ENCODE peak calls at places on chromosomes 3 and 15, in six cellular contexts. R, Y, M, O, P and G are unnamed samples.

GRCh38 chr3:542030-542429 is 345.5 kb downstream of the CHL1 start:
- DNase-seq in Y (no peak), R (no peak), P (no peak), O (no peak), M (no peak), G (no peak)

GRCh38 chr3:177731644-177732268 is 534.5 kb upstream of the TBL1XR1 start:
- DNase-seq in P (peak; percentile 36), M (no peak), R (no peak), O (peak; percentile 68), Y (no peak), G (no peak)

GRCh38 chr3:15391007-15391406 is 36.3 kb downstream of the METTL6 start:
- DNase-seq in M (no peak), O (no peak), P (no peak), Y (no peak), R (no peak), G (no peak)

GRCh38 chr3:120442975-120443517 is 7.7 kb downstream of the FSTL1 start:
- DNase-seq in P (no peak), O (no peak), M (no peak), Y (no peak), R (no peak), G (no peak)

GRCh38 chr15:39501366-39501765 is 79.5 kb upstream of the THBS1 start:
- DNase-seq in O (no peak), M (no peak), Y (no peak), P (no peak), R (no peak), G (no peak)

GRCh38 chr3:149395107-149396089 is 17.9 kb upstream of the TM4SF1 start:
- DNase-seq in Y (no peak), O (no peak), R (no peak), M (no peak), P (no peak), G (no peak)

GRCh38 chr15:23422946-23423708 is 23.9 kb downstream of the GOLGA6L2 start:
- DNase-seq in P (no peak), M (no peak), R (no peak), O (no peak), Y (no peak), G (no peak)

GRCh38 chr3:139794469-139795265 is 116.9 kb upstream of the NMNAT3 start:
- DNase-seq in M (no peak), Y (no peak), P (no peak), O (peak; percentile 14), R (no peak), G (no peak)

GRCh38 chr3:10772230-10773161 is 43.5 kb upstream of the SLC6A11 start:
- DNase-seq in R (peak; percentile 23), O (peak; percentile 81), Y (peak; percentile 26), P (no peak), M (no peak), G (no peak)

GRCh38 chr3:141530133-141530768 is 43.4 kb downstream of the RASA2 start:
- DNase-seq in R (no peak), O (peak; percentile 75), Y (peak; percentile 40), P (peak; percentile 51), M (no peak), G (no peak)

GRCh38 chr3:177729939-177730700 is 532.8 kb upstream of the TBL1XR1 start:
- DNase-seq in O (no peak), M (no peak), P (no peak), R (no peak), Y (no peak), G (no peak)

GRCh38 chr15:41292521-41292920 is 39.9 kb downstream of the OIP5 start:
- DNase-seq in R (no peak), M (no peak), P (no peak), Y (no peak), O (no peak), G (no peak)

GRCh38 chr15:49721091-49721490 is 100.2 kb downstream of the DTWD1 start:
- DNase-seq in O (no peak), Y (no peak), M (no peak), P (no peak), R (no peak), G (no peak)

GRCh38 chr3:55615039-55615693 is 128.1 kb upstream of the WNT5A start:
- DNase-seq in M (no peak), O (no peak), P (no peak), R (no peak), Y (no peak), G (no peak)

GRCh38 chr3:169999433-169999832 is 32.8 kb downstream of the SEC62 start:
- DNase-seq in O (no peak), Y (no peak), R (peak; percentile 75), M (peak; percentile 57), P (no peak), G (no peak)

GRCh38 chr15:51284871-51285270 is 53.5 kb downstream of the CYP19A1 start:
- DNase-seq in O (no peak), P (no peak), M (no peak), Y (no peak), R (peak; percentile 11), G (no peak)

GRCh38 chr3:121651684-121652083 is 9.0 kb downstream of the HCLS1 start:
- DNase-seq in Y (no peak), O (no peak), R (no peak), P (no peak), M (no peak), G (no peak)

GRCh38 chr3:107662109-107662477 is 139.3 kb downstream of the BBX start:
- DNase-seq in Y (peak; percentile 13), P (no peak), M (no peak), O (peak; percentile 28), R (peak; percentile 16), G (no peak)

GRCh38 chr3:75192065-75192658 is 472.0 kb upstream of the FRG2C start:
- DNase-seq in R (peak; percentile 63), M (peak; percentile 39), Y (peak; percentile 2), O (peak; percentile 34), P (no peak), G (no peak)

GRCh38 chr3:103787879-103788278 is 1353.1 kb downstream of the ZPLD1 start:
- DNase-seq in P (no peak), Y (no peak), M (no peak), O (no peak), R (no peak), G (no peak)

GRCh38 chr3:62493116-62493801 is 119.9 kb upstream of the FEZF2 start:
- DNase-seq in Y (no peak), M (no peak), R (no peak), O (no peak), P (no peak), G (no peak)

GRCh38 chr15:25062551-25063430 is 108.0 kb downstream of the SNRPN start:
- DNase-seq in P (no peak), O (no peak), M (no peak), R (no peak), Y (no peak), G (no peak)

GRCh38 chr3:184176377-184177330 is 2.0 kb downstream of the AP2M1 start:
- DNase-seq in R (no peak), P (peak; percentile 77), O (peak; percentile 77), M (no peak), Y (peak; percentile 92), G (no peak)

GRCh38 chr15:38647683-38648082 is 83.1 kb upstream of the RASGRP1 start:
- DNase-seq in Y (peak; percentile 71), P (no peak), O (peak; percentile 56), M (no peak), R (no peak), G (no peak)

GRCh38 chr3:186259612-186260383 is 102.2 kb downstream of the DGKG start:
- DNase-seq in M (peak; percentile 81), R (peak; percentile 79), Y (peak; percentile 88), P (peak; percentile 36), O (peak; percentile 84), G (peak; percentile 66)

GRCh38 chr15:74831813-74832495 is 5.5 kb downstream of the CPLX3 start:
- DNase-seq in P (no peak), M (no peak), O (no peak), R (no peak), Y (no peak), G (no peak)

GRCh38 chr3:21216598-21216997 is 534.4 kb downstream of the ZNF385D start:
- DNase-seq in P (no peak), O (peak; percentile 22), M (no peak), R (peak; percentile 5), Y (no peak), G (no peak)

GRCh38 chr15:101206173-101206572 is 45.7 kb downstream of the CHSY1 start:
- DNase-seq in M (no peak), Y (no peak), P (no peak), R (no peak), O (no peak), G (no peak)

GRCh38 chr15:51775967-51776816 is 24.8 kb downstream of the TMOD2 start:
- DNase-seq in O (peak; percentile 25), Y (peak; percentile 47), R (peak; percentile 76), M (peak; percentile 58), P (no peak), G (no peak)

GRCh38 chr3:30704931-30705890 is 98.8 kb downstream of the TGFBR2 start:
- DNase-seq in R (no peak), Y (no peak), O (no peak), M (no peak), P (no peak), G (no peak)

GRCh38 chr3:99659032-99659431 is 20.6 kb downstream of the COL8A1 start:
- DNase-seq in M (no peak), O (peak; percentile 98), P (peak; percentile 97), Y (peak; percentile 79), R (no peak), G (no peak)

GRCh38 chr3:58731673-58732072 is 65.1 kb upstream of the FAM3D start:
- DNase-seq in Y (no peak), P (no peak), M (no peak), O (no peak), R (no peak), G (no peak)
- TF ChIP-seq CTCF in Y (no peak), P (no peak), M (no peak), O (no peak), R (no peak), G (no peak)

GRCh38 chr3:116517308-116517707 is 72.0 kb upstream of the LSAMP start:
- DNase-seq in O (no peak), R (peak; percentile 2), M (no peak), P (no peak), Y (no peak), G (no peak)
- TF ChIP-seq CTCF in O (peak; percentile 49), R (peak; percentile 23), M (peak; percentile 5), P (no peak), Y (peak; percentile 7), G (no peak)

GRCh38 chr15:90665288-90666134 is 51.6 kb upstream of the BLM start:
- DNase-seq in R (peak; percentile 96), M (peak; percentile 81), Y (peak; percentile 80), P (no peak), O (peak; percentile 64), G (peak; percentile 62)

GRCh38 chr15:90671216-90671615 is 45.9 kb upstream of the BLM start:
- DNase-seq in M (no peak), Y (no peak), R (no peak), O (no peak), P (no peak), G (no peak)

GRCh38 chr15:90664650-90665287 is 52.4 kb upstream of the BLM start:
- DNase-seq in R (peak; percentile 76), Y (peak; percentile 34), P (no peak), O (no peak), M (no peak), G (no peak)

GRCh38 chr15:90666135-90666909 is 50.8 kb upstream of the BLM start:
- DNase-seq in M (no peak), P (no peak), Y (no peak), R (no peak), O (no peak), G (no peak)

GRCh38 chr15:90667063-90667754 is 49.9 kb upstream of the BLM start:
- DNase-seq in P (no peak), R (no peak), O (peak; percentile 57), Y (peak; percentile 38), M (no peak), G (no peak)
- TF ChIP-seq CTCF in P (no peak), R (no peak), O (no peak), Y (no peak), M (no peak), G (no peak)

GRCh38 chr3:42830437-42831320 is 21.4 kb downstream of the ACKR2 start:
- DNase-seq in O (peak; percentile 34), Y (peak; percentile 42), R (peak; percentile 13), M (no peak), P (no peak), G (no peak)
- TF ChIP-seq CTCF in O (peak; percentile 80), Y (peak; percentile 29), R (peak; percentile 17), M (peak; percentile 6), P (peak; percentile 19), G (no peak)